ENCODE peak calls at places on chromosomes 16 and 17, in five cellular contexts. J is K562, G is GM12878, T is SK-N-SH, S is H1. W is an unnamed sample.

GRCh38 chr17:13421581-13421980 is 180.1 kb downstream of the HS3ST3A1 start:
- DNase-seq in J (no peak), G (no peak), T (no peak), S (no peak), W (no peak)

GRCh38 chr17:31740611-31741082 is 118.4 kb downstream of the COPRS start:
- DNase-seq in J (no peak), G (no peak), T (no peak), S (no peak), W (no peak)

GRCh38 chr17:73586921-73587680 is 57.1 kb downstream of the SDK2 start:
- DNase-seq in J (peak), G (no peak), T (peak), S (no peak), W (no peak)

GRCh38 chr16:14525021-14525420 is 105.0 kb downstream of the PARN start:
- DNase-seq in J (no peak), G (no peak), T (no peak), S (no peak), W (no peak)

GRCh38 chr17:68595986-68596385 is 5.2 kb downstream of the FAM20A start:
- DNase-seq in J (no peak), G (no peak), T (no peak), S (no peak), W (no peak)

GRCh38 chr17:61282377-61282776 is 117.3 kb upstream of the TBX2 start:
- DNase-seq in J (no peak), G (no peak), T (no peak), S (no peak), W (no peak)

GRCh38 chr16:88121886-88122580 is 170.8 kb downstream of the BANP start:
- DNase-seq in J (no peak), G (no peak), T (no peak), S (no peak), W (no peak)

GRCh38 chr17:77849203-77849602 is 109.3 kb upstream of the TNRC6C start:
- DNase-seq in J (no peak), G (no peak), T (no peak), S (no peak), W (no peak)

GRCh38 chr17:42522798-42523278 is 13.2 kb upstream of the NAGLU start:
- DNase-seq in J (no peak), G (no peak), T (no peak), S (no peak), W (no peak)

GRCh38 chr17:31528291-31528874 is 136.9 kb downstream of the RAB11FIP4 start:
- DNase-seq in J (no peak), G (no peak), T (no peak), S (no peak), W (no peak)

GRCh38 chr16:57619606-57620315 is 8.7 kb upstream of the ADGRG1 start:
- DNase-seq in J (no peak), G (no peak), T (no peak), S (no peak), W (no peak)

GRCh38 chr17:39678340-39679116 is 9.3 kb downstream of the PGAP3 start:
- DNase-seq in J (no peak), G (no peak), T (no peak), S (no peak), W (no peak)

GRCh38 chr17:79852748-79853147 is 13.5 kb upstream of the CBX4 start:
- DNase-seq in J (no peak), G (no peak), T (no peak), S (no peak), W (no peak)

GRCh38 chr16:54178491-54178976 is 108.1 kb downstream of the IRX3 start:
- DNase-seq in J (no peak), G (no peak), T (peak), S (no peak), W (no peak)

GRCh38 chr17:76145231-76146052 is 4.4 kb upstream of the FOXJ1 start:
- DNase-seq in J (no peak), G (peak), T (no peak), S (no peak), W (no peak)

GRCh38 chr17:39485555-39485954 is 24.3 kb downstream of the CDK12 start:
- DNase-seq in J (no peak), G (no peak), T (no peak), S (no peak), W (no peak)

GRCh38 chr17:72421128-72422092 is 300.6 kb downstream of the SOX9 start:
- DNase-seq in J (no peak), G (peak), T (no peak), S (no peak), W (no peak)

GRCh38 chr16:69486724-69487123 is 62.3 kb downstream of the CYB5B start:
- DNase-seq in J (no peak), G (no peak), T (no peak), S (no peak), W (no peak)

GRCh38 chr17:22570144-22570845 is 878.0 kb downstream of the KCNJ18 start:
- DNase-seq in J (no peak), G (no peak), T (no peak), S (no peak), W (no peak)

GRCh38 chr17:62675260-62675659 is 47.8 kb downstream of the MRC2 start:
- DNase-seq in J (no peak), G (no peak), T (no peak), S (no peak), W (no peak)

GRCh38 chr17:72125226-72125651 is 4.4 kb downstream of the SOX9 start:
- DNase-seq in J (no peak), G (no peak), T (peak), S (no peak), W (no peak)

GRCh38 chr16:18832613-18833012 is 31.3 kb upstream of the ARL6IP1 start:
- DNase-seq in J (no peak), G (no peak), T (no peak), S (no peak), W (no peak)

GRCh38 chr17:43309505-43310329 is 75.9 kb upstream of the RNU2-1 start:
- DNase-seq in J (no peak), G (no peak), T (no peak), S (no peak), W (peak)

GRCh38 chr17:80460286-80460881 is 16.0 kb downstream of the NPTX1 start:
- DNase-seq in J (no peak), G (no peak), T (no peak), S (no peak), W (no peak)

GRCh38 chr17:6786618-6787017 is 10.6 kb downstream of the FBXO39 start:
- DNase-seq in J (no peak), G (no peak), T (no peak), S (no peak), W (no peak)

GRCh38 chr17:44601574-44602372 is 44.5 kb downstream of the FZD2 start:
- DNase-seq in J (no peak), G (no peak), T (no peak), S (no peak), W (no peak)

GRCh38 chr17:81396722-81397313 is 1.6 kb downstream of the BAHCC1 start:
- DNase-seq in J (no peak), G (no peak), T (peak), S (no peak), W (peak)

GRCh38 chr16:9978160-9978725 is 204.0 kb downstream of the GRIN2A start:
- DNase-seq in J (no peak), G (peak), T (no peak), S (no peak), W (no peak)

GRCh38 chr17:27413295-27413694 is 43.0 kb upstream of the KSR1 start:
- DNase-seq in J (no peak), G (no peak), T (no peak), S (no peak), W (no peak)

GRCh38 chr17:58394534-58395223 is 22.7 kb downstream of the RNF43 start:
- DNase-seq in J (no peak), G (no peak), T (no peak), S (no peak), W (no peak)

GRCh38 chr17:9935408-9935807 is 30.3 kb upstream of the RCVRN start:
- DNase-seq in J (no peak), G (no peak), T (no peak), S (no peak), W (no peak)

GRCh38 chr17:4035081-4035680 is 70.9 kb upstream of the ATP2A3 start:
- DNase-seq in J (no peak), G (no peak), T (no peak), S (no peak), W (no peak)

GRCh38 chr17:55601874-55602364 is 90.7 kb upstream of the SMIM36 start:
- DNase-seq in J (peak), G (no peak), T (peak), S (peak), W (no peak)

GRCh38 chr17:82329683-82330321 is 3.8 kb downstream of the SECTM1 start:
- DNase-seq in J (no peak), G (no peak), T (no peak), S (no peak), W (no peak)

DNA sequence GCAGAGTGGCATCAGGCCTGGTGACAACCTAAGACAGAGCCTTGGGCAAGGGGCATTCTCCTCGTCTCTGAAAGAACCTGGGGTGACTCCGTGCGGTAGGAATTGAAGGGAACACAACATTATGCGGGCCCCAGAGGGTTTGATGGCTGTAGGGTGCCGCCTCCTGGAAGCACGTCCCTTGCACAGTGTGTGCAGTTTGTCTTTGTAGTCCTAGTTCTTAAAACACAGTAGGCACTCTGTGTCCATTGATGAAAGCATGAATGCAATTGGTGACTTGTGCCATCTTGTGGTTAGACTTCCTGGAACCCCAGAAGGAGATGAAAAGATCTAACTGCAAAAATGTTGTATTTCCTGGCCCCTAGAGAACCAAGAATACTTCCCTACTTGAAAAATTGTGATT is 279.8 kb downstream of the UTP18 start:
- DNase-seq in J (no peak), G (no peak), T (no peak), S (no peak), W (no peak)
- TF ChIP-seq CTCF in J (peak), G (no peak), T (no peak), S (peak), W (no peak)

GRCh38 chr16:84970447-84971127 is 40.7 kb downstream of the ZDHHC7 start:
- DNase-seq in J (peak), G (peak), T (peak), S (peak), W (peak)
- TF ChIP-seq POLR2AphosphoS5 in J (no peak), G (no peak), T (no peak), S (no peak), W (no peak)

DNA sequence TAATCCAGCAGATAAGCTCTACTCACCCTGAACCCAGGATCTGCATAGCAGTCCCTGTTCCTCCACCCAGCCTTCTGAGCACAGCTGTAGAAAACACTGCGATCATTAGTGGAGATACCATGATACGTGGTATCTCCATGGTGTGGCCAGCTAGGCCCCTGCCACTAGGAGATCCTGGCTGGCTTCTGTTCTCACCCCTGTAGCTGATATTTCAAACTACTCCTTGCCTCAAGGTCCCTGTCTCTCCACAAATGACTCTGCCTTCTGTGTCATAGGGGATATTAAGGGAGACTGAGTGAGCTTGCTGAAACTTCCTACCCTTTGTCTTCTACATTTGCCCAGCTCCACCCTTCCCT is 44.3 kb downstream of the ERN1 start:
- DNase-seq in J (peak), G (no peak), T (no peak), S (no peak), W (no peak)
- TF ChIP-seq GABPA in J (no peak), G (no peak), T (no peak), S (no peak), W (no peak)

GRCh38 chr16:86816930-86817625 is 238.7 kb downstream of the FOXL1 start:
- DNase-seq in J (no peak), G (no peak), T (no peak), S (no peak), W (no peak)

GRCh38 chr16:86823125-86823524 is 244.8 kb downstream of the FOXL1 start:
- DNase-seq in J (no peak), G (no peak), T (no peak), S (no peak), W (no peak)

GRCh38 chr16:86818701-86819522 is 240.6 kb downstream of the FOXL1 start:
- DNase-seq in J (no peak), G (no peak), T (no peak), S (no peak), W (no peak)

GRCh38 chr16:86821933-86822332 is 243.6 kb downstream of the FOXL1 start:
- DNase-seq in J (no peak), G (no peak), T (no peak), S (no peak), W (no peak)

DNA sequence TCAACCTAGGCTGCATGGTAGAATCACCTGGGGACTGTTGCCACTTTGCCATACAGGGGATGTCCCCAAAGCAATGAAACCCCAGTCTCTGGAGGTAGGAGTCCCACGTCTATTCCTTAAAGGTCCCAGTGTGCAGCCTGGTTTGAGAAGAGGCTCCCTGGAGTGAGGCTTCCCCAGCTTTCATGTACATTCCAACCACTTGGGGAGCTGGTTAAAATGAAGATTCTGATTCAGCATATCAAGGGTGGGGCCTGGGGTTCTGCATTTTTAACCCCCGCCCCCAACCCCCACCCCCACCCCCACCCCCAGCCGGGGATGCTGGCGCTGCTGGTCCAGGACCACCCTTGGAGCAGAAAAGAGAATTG is 241.2 kb downstream of the FOXL1 start:
- DNase-seq in J (no peak), G (no peak), T (no peak), S (no peak), W (no peak)
- TF ChIP-seq CTCF in J (no peak), G (no peak), T (peak), S (no peak), W (no peak)

DNA sequence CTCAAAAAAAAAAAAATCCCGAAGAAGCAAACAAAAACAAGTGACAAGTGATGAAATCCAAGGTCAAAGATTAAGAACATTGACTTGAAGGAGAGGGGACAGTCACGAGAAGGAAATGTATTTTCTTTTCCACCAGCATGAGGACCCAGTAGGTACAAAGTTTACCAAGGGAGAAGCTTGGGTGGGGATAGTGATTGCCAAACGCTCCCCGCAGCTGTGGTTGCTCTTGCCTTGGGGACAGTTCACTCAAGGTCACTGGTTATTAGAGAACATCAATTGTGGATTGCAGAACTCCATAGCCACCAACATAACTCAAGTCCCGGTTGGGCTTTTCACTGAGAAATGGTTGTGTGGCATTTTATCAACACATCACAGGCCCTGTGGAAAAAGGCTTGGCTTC is 27.0 kb downstream of the RSL1D1 start:
- DNase-seq in J (no peak), G (no peak), T (no peak), S (no peak), W (peak)
- TF ChIP-seq POLR2AphosphoS5 in J (no peak), G (no peak), T (no peak), S (no peak), W (peak)

DNA sequence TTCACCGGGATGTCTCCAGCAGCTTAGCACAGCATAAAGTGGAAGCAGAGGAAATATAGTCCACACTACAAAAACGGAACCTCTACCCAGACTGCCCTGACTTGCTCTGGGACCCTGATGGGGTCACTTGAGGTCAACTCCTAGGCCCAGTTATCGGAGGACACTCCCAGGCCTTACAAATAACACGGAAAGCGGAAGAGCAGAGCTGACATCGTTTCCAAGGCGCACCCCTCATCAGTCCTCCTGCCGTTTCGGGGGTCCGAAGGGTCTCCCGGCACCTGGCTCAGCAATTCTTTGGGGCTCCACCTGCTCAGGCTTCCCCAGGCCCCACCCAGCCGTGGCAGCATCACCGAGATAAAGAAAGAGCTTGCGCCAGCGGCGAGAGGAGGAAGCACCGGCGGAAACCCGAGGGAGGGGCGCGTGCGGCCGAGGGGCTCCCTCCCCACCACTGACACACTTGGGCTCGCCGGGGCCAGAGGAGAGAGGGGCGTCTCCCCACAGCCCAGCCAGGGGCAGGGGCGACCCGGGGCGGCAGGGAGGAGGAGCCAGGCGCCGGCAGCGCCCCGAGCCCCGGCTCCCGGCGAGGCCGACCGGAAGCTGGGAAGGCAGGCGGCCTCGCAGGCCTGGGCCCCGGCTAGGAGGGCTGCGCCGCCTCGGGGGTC is 727 bp downstream of the CORO7 start:
- DNase-seq in J (peak), G (no peak), T (peak), S (no peak), W (peak)
- TF ChIP-seq GABPA in J (peak), G (no peak), T (no peak), S (no peak), W (no peak)

GRCh38 chr16:50592996-50593395 is 44.8 kb downstream of the NKD1 start:
- DNase-seq in J (no peak), G (no peak), T (no peak), S (no peak), W (no peak)

GRCh38 chr16:50595854-50596253 is 47.7 kb downstream of the NKD1 start:
- DNase-seq in J (no peak), G (no peak), T (no peak), S (no peak), W (no peak)

GRCh38 chr16:50591800-50592771 is 43.9 kb downstream of the NKD1 start:
- DNase-seq in J (no peak), G (no peak), T (peak), S (no peak), W (no peak)

GRCh38 chr16:50594332-50595260 is 46.4 kb downstream of the NKD1 start:
- DNase-seq in J (no peak), G (no peak), T (no peak), S (no peak), W (no peak)

GRCh38 chr16:50593410-50594139 is 45.4 kb downstream of the NKD1 start:
- DNase-seq in J (peak), G (no peak), T (peak), S (peak), W (no peak)
- TF ChIP-seq CTCF in J (peak), G (no peak), T (peak), S (peak), W (no peak)

GRCh38 chr16:10999313-10999712 is 54.9 kb downstream of the CLEC16A start:
- DNase-seq in J (no peak), G (no peak), T (no peak), S (no peak), W (no peak)
- TF ChIP-seq POLR2AphosphoS5 in J (no peak), G (no peak), T (no peak), S (no peak), W (no peak)

GRCh38 chr17:29163563-29163962 is 16.6 kb downstream of the MYO18A start:
- DNase-seq in J (no peak), G (no peak), T (peak), S (no peak), W (no peak)
- TF ChIP-seq GABPA in J (no peak), G (no peak), T (no peak), S (no peak), W (no peak)